ENCODE peak calls at places on chromosomes 4 and X, in seven cellular contexts. I, F, C, X, M, W and V are unnamed samples.

GRCh38 chrX:133709486-133709885 is 275.9 kb downstream of the GPC3 start:
- DNase-seq in I (no peak), F (no peak), C (no peak), X (no peak), M (no peak), W (no peak), V (no peak)

GRCh38 chrX:35890699-35891098 is 28.8 kb upstream of the CFAP47 start:
- DNase-seq in I (no peak), F (peak; percentile 71), C (peak; percentile 5), X (peak; percentile 82), M (no peak), W (no peak), V (peak; percentile 8)

GRCh38 chr4:119731146-119731742 is 102.6 kb upstream of the PDE5A start:
- DNase-seq in I (no peak), F (peak; percentile 2), C (no peak), X (no peak), M (no peak), W (no peak), V (no peak)

GRCh38 chr4:94488667-94489066 is 36.9 kb downstream of the PDLIM5 start:
- DNase-seq in I (no peak), F (no peak), C (no peak), X (no peak), M (no peak), W (no peak), V (no peak)

GRCh38 chrX:153485396-153486080 is 9.2 kb upstream of the BGN start:
- DNase-seq in I (no peak), F (no peak), C (no peak), X (peak; percentile 58), M (no peak), W (no peak), V (no peak)

GRCh38 chr4:159006202-159006601 is 96.7 kb upstream of the RAPGEF2 start:
- DNase-seq in I (no peak), F (peak; percentile 28), C (no peak), X (no peak), M (no peak), W (no peak), V (peak; percentile 48)

GRCh38 chr4:168876106-168876505 is 133.9 kb downstream of the CBR4 start:
- DNase-seq in I (no peak), F (no peak), C (no peak), X (no peak), M (no peak), W (no peak), V (no peak)

GRCh38 chr4:71184195-71184781 is 154.5 kb upstream of the SLC4A4 start:
- DNase-seq in I (peak; percentile 17), F (peak; percentile 84), C (peak; percentile 52), X (peak; percentile 74), M (peak; percentile 9), W (no peak), V (peak; percentile 49)

GRCh38 chrX:20211261-20211786 is 55.4 kb downstream of the RPS6KA3 start:
- DNase-seq in I (no peak), F (no peak), C (no peak), X (peak; percentile 28), M (no peak), W (no peak), V (no peak)

GRCh38 chr4:94413085-94413685 is 38.6 kb upstream of the PDLIM5 start:
- DNase-seq in I (no peak), F (no peak), C (no peak), X (no peak), M (no peak), W (no peak), V (no peak)

GRCh38 chr4:120844528-120844921 is 78.0 kb downstream of the PRDM5 start:
- DNase-seq in I (no peak), F (no peak), C (no peak), X (no peak), M (peak; percentile 27), W (no peak), V (no peak)

GRCh38 chrX:77776648-77777047 is 9.4 kb downstream of the ATRX start:
- DNase-seq in I (no peak), F (no peak), C (no peak), X (no peak), M (no peak), W (no peak), V (no peak)

GRCh38 chr4:145843148-145843547 is 95.5 kb downstream of the ZNF827 start:
- DNase-seq in I (no peak), F (no peak), C (no peak), X (no peak), M (no peak), W (no peak), V (peak; percentile 58)

GRCh38 chr4:67234296-67234695 is 311.0 kb downstream of the CENPC start:
- DNase-seq in I (no peak), F (peak; percentile 17), C (no peak), X (no peak), M (no peak), W (no peak), V (no peak)

GRCh38 chrX:86910027-86910426 is 607.6 kb upstream of the KLHL4 start:
- DNase-seq in I (no peak), F (no peak), C (no peak), X (no peak), M (no peak), W (no peak), V (no peak)

GRCh38 chrX:50108264-50108663 is 92.5 kb downstream of the AKAP4 start:
- DNase-seq in I (no peak), F (no peak), C (no peak), X (peak; percentile 8), M (no peak), W (no peak), V (no peak)

GRCh38 chr4:124997907-124998306 is 285.4 kb upstream of the ANKRD50 start:
- DNase-seq in I (no peak), F (no peak), C (no peak), X (no peak), M (no peak), W (no peak), V (no peak)

GRCh38 chr4:166014411-166014810 is 141.4 kb downstream of the TLL1 start:
- DNase-seq in I (no peak), F (no peak), C (no peak), X (no peak), M (no peak), W (no peak), V (no peak)

GRCh38 chr4:182124359-182124758 is 118.8 kb upstream of the TENM3 start:
- DNase-seq in I (no peak), F (no peak), C (no peak), X (no peak), M (no peak), W (no peak), V (no peak)

GRCh38 chr4:78569291-78569821 is 17.8 kb downstream of the ANXA3 start:
- DNase-seq in I (no peak), F (peak; percentile 54), C (no peak), X (no peak), M (no peak), W (no peak), V (peak; percentile 63)

GRCh38 chr4:173432430-173432829 is 33.5 kb upstream of the SCRG1 start:
- DNase-seq in I (no peak), F (no peak), C (no peak), X (no peak), M (no peak), W (no peak), V (no peak)

GRCh38 chr4:173360587-173361221 is 10.1 kb upstream of the SAP30 start:
- DNase-seq in I (no peak), F (peak; percentile 54), C (no peak), X (peak; percentile 5), M (no peak), W (no peak), V (no peak)

GRCh38 chr4:95263391-95263790 is 285.4 kb downstream of the UNC5C start:
- DNase-seq in I (no peak), F (no peak), C (no peak), X (no peak), M (no peak), W (no peak), V (no peak)

GRCh38 chr4:76758290-76758882 is 139.6 kb downstream of the SOWAHB start:
- DNase-seq in I (no peak), F (peak; percentile 69), C (no peak), X (peak; percentile 45), M (no peak), W (no peak), V (peak; percentile 67)

GRCh38 chr4:100422911-100423310 is 94.9 kb downstream of the EMCN start:
- DNase-seq in I (no peak), F (no peak), C (no peak), X (no peak), M (no peak), W (no peak), V (no peak)

GRCh38 chr4:107826427-107826980 is 1.8 kb downstream of the SGMS2 start:
- DNase-seq in I (no peak), F (no peak), C (no peak), X (no peak), M (no peak), W (no peak), V (no peak)

GRCh38 chr4:2827874-2828751 is 15.5 kb upstream of the ADD1 start:
- DNase-seq in I (no peak), F (no peak), C (no peak), X (no peak), M (peak; percentile 4), W (no peak), V (no peak)

GRCh38 chrX:110449312-110449711 is 90.7 kb downstream of the RTL9 start:
- DNase-seq in I (no peak), F (no peak), C (no peak), X (no peak), M (no peak), W (no peak), V (no peak)

GRCh38 chrX:42694260-42694815 is 83.6 kb downstream of the PPP1R2C start:
- DNase-seq in I (no peak), F (no peak), C (no peak), X (no peak), M (no peak), W (no peak), V (no peak)

GRCh38 chr4:56907009-56907408 is 691 bp upstream of the REST start:
- DNase-seq in I (peak; percentile 15), F (peak; percentile 48), C (peak; percentile 24), X (no peak), M (no peak), W (no peak), V (no peak)

GRCh38 chrX:50941638-50942037 is 31.1 kb downstream of the BMP15 start:
- DNase-seq in I (no peak), F (peak; percentile 24), C (no peak), X (peak; percentile 2), M (no peak), W (no peak), V (no peak)

GRCh38 chr4:24988776-24989175 is 42.0 kb downstream of the LGI2 start:
- DNase-seq in I (no peak), F (peak; percentile 86), C (no peak), X (peak; percentile 60), M (no peak), W (no peak), V (peak; percentile 32)

GRCh38 chr4:185082549-185082948 is 60.5 kb upstream of the SLC25A4 start:
- DNase-seq in I (no peak), F (no peak), C (no peak), X (no peak), M (no peak), W (no peak), V (no peak)

GRCh38 chrX:38704146-38704882 is 96.9 kb upstream of the MID1IP1 start:
- DNase-seq in I (no peak), F (no peak), C (no peak), X (no peak), M (no peak), W (no peak), V (no peak)

GRCh38 chr4:8157496-8157895 is 1.1 kb downstream of the ABLIM2 start:
- DNase-seq in I (no peak), F (peak; percentile 44), C (no peak), X (peak; percentile 14), M (no peak), W (no peak), V (no peak)

GRCh38 chr4:8419222-8420041 is 21.1 kb downstream of the ACOX3 start:
- DNase-seq in I (no peak), F (no peak), C (no peak), X (no peak), M (no peak), W (peak; percentile 36), V (no peak)